ENCODE peak calls at places on chromosome 3, in seven cellular contexts. U, J, C, F, T, B and L are unnamed samples.

GRCh38 chr3:17443142-17443541 is 299.3 kb downstream of the TBC1D5 start:
- DNase-seq in C (no peak), F (no peak), T (no peak), B (no peak), U (no peak), J (no peak), L (no peak)

GRCh38 chr3:30355622-30356021 is 250.8 kb upstream of the TGFBR2 start:
- DNase-seq in T (peak), B (no peak), J (no peak), U (no peak), C (no peak), F (no peak), L (no peak)

GRCh38 chr3:185630182-185630622 is 44.1 kb downstream of the SENP2 start:
- DNase-seq in U (no peak), T (no peak), F (no peak), B (no peak), J (peak), C (no peak), L (no peak)

GRCh38 chr3:144968951-144969350 is 997.3 kb downstream of the DIPK2A start:
- DNase-seq in J (no peak), F (no peak), U (no peak), C (no peak), B (no peak), T (no peak), L (no peak)

GRCh38 chr3:73226026-73226425 is 164.6 kb downstream of the EBLN2 start:
- DNase-seq in U (no peak), F (no peak), J (no peak), B (no peak), C (no peak), T (no peak), L (no peak)

GRCh38 chr3:141275032-141275422 is 43.4 kb downstream of the PXYLP1 start:
- DNase-seq in U (no peak), B (no peak), C (no peak), T (no peak), J (peak), F (no peak), L (no peak)

GRCh38 chr3:10354373-10355015 is 33.6 kb upstream of the SEC13 start:
- DNase-seq in B (no peak), T (no peak), J (no peak), C (no peak), U (no peak), F (no peak), L (no peak)

GRCh38 chr3:171991166-171991565 is 48.2 kb upstream of the FNDC3B start:
- DNase-seq in F (no peak), U (no peak), C (no peak), J (no peak), T (no peak), B (no peak), L (no peak)

GRCh38 chr3:126102011-126102410 is 18.1 kb upstream of the SLC41A3 start:
- DNase-seq in F (no peak), C (no peak), J (no peak), B (no peak), U (no peak), T (no peak), L (peak)

GRCh38 chr3:42028474-42028873 is 62.7 kb upstream of the TRAK1 start:
- DNase-seq in J (no peak), T (no peak), F (no peak), U (no peak), C (no peak), B (no peak), L (no peak)

GRCh38 chr3:95333826-95334225 is 1271.0 kb downstream of the NSUN3 start:
- DNase-seq in F (no peak), T (no peak), C (no peak), B (no peak), J (peak), U (no peak), L (no peak)

GRCh38 chr3:94704467-94704866 is 641.6 kb downstream of the NSUN3 start:
- DNase-seq in C (no peak), U (no peak), J (no peak), T (no peak), B (no peak), F (no peak), L (no peak)

GRCh38 chr3:18234717-18235335 is 190.3 kb downstream of the SATB1 start:
- DNase-seq in C (no peak), F (no peak), U (no peak), B (no peak), J (peak), T (no peak), L (no peak)

GRCh38 chr3:30984855-30985793 is 90.7 kb upstream of the GADL1 start:
- DNase-seq in T (no peak), B (no peak), F (no peak), U (no peak), J (peak), C (no peak), L (no peak)

GRCh38 chr3:190053919-190054672 is 66.6 kb downstream of the P3H2 start:
- DNase-seq in J (peak), U (no peak), F (no peak), C (no peak), B (no peak), T (no peak), L (no peak)
- TF ChIP-seq CTCF in J (no peak), U (no peak), F (no peak), C (no peak), B (no peak), T (peak), L (no peak)

GRCh38 chr3:46542344-46542743 is 23.8 kb downstream of the LRRC2 start:
- DNase-seq in C (no peak), U (no peak), T (no peak), J (peak), B (no peak), F (no peak), L (no peak)
- TF ChIP-seq CTCF in C (no peak), U (no peak), T (no peak), J (no peak), B (no peak), F (no peak), L (no peak)

GRCh38 chr3:39181408-39182335 is 10.7 kb downstream of the XIRP1 start:
- DNase-seq in C (no peak), B (no peak), U (no peak), T (no peak), F (no peak), J (peak), L (no peak)

GRCh38 chr3:39178553-39178952 is 13.8 kb downstream of the XIRP1 start:
- DNase-seq in B (no peak), T (no peak), C (no peak), U (no peak), F (no peak), J (no peak), L (no peak)

GRCh38 chr3:39180183-39180545 is 12.2 kb downstream of the XIRP1 start:
- DNase-seq in C (no peak), B (no peak), T (no peak), F (no peak), U (no peak), J (no peak), L (no peak)

GRCh38 chr3:39183231-39184080 is 8.9 kb downstream of the XIRP1 start:
- DNase-seq in T (no peak), B (no peak), C (no peak), F (no peak), U (no peak), J (no peak), L (no peak)

DNA sequence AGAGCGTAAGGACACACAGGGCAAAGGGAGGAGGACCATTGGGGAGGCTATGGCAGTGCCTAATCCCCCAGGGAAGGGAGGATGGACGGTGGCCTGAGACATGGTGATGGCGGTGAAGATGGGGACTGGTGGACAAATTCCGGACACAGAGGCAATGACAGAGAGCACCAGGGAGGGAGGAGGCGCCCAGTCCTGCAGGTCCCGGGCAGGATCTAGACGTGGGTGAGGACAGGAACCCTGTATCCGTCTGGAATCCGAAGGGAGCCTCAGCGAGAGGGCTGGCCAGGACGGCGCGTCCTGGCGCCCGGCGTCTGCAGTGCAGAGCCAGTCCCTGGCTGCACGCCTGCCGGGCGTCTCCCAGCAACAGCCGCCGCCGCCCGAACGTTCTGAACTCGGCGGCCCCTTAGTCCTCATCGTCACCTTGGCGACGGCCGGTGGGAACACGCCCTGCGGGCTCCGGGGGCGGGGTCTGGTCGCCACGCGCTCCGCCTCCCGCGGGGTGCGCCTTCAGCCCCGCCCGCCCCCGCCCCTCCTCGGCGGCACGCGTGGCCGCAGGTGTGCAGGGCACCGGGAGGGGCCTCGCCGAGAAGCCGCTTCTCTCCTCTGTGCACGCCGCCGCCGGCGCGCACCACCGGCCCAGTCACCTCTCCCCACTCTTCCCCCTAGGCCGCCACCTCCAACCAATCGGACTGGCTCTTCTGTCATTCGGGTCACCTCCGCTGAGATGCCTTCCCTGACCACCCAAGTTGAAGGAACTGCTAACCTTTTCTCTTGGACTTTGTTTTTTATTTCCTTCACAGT is 11.6 kb downstream of the XIRP1 start:
- DNase-seq in T (no peak), F (peak), B (peak), J (peak), C (peak), U (peak), L (peak)
- TF ChIP-seq CTCF in T (peak), F (no peak), B (no peak), J (no peak), C (no peak), U (no peak), L (no peak)

GRCh38 chr3:160686955-160687535 is 10.1 kb downstream of the ARL14 start:
- DNase-seq in F (no peak), B (no peak), T (no peak), C (no peak), U (no peak), J (peak), L (no peak)
- TF ChIP-seq CTCF in F (peak), B (peak), T (peak), C (peak), U (no peak), J (peak), L (peak)

DNA sequence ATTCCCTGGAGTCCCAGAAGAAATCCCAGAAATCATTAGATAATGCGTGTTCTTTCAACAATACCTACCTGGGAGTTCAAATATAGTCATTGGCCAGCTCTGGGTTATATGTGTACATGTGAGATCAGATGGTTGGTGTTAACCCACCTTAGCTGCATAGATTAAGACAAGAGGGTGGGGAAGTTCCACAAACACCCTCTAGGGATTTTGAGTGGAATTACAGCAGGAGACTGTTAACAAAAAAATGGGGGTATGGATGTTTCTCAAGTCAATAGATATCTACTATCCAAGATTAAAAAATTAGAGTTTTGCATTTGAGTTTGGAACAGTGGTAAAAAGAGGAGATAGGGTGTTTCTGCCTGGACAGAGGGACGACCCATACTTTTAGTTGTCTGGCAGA is 282.5 kb upstream of the CNTN3 start:
- DNase-seq in T (no peak), U (no peak), B (no peak), J (no peak), C (no peak), F (no peak), L (no peak)
- TF ChIP-seq CTCF in T (peak), U (peak), B (no peak), J (peak), C (peak), F (peak), L (no peak)

GRCh38 chr3:175951047-175951694 is 1092.0 kb downstream of the NAALADL2 start:
- DNase-seq in F (no peak), U (no peak), C (no peak), B (no peak), T (peak), J (peak), L (no peak)

GRCh38 chr3:175957427-175957826 is 1098.3 kb downstream of the NAALADL2 start:
- DNase-seq in B (no peak), U (no peak), F (no peak), C (no peak), J (no peak), T (no peak), L (no peak)

DNA sequence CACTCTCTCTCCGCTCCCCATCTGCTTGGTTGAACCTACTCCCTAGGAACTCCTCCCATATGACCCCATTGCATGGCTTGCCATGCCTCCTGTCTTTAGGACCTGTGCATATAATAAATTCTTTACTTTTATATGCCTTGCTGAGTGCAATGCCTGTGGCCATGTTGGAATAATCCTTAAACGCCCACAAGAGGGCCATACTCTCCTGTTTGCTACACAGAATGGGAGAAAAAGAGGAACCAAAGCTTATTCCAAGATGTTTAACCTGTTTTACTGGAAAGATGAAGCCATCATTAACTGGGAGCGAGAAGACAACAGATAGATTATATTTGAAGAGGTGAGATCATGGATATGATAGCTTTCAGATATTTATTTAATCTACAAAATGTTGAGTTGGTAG is 1097.8 kb downstream of the NAALADL2 start:
- DNase-seq in J (peak), T (peak), U (no peak), B (no peak), F (no peak), C (no peak), L (no peak)
- TF ChIP-seq CTCF in J (peak), T (peak), U (no peak), B (no peak), F (peak), C (no peak), L (no peak)

DNA sequence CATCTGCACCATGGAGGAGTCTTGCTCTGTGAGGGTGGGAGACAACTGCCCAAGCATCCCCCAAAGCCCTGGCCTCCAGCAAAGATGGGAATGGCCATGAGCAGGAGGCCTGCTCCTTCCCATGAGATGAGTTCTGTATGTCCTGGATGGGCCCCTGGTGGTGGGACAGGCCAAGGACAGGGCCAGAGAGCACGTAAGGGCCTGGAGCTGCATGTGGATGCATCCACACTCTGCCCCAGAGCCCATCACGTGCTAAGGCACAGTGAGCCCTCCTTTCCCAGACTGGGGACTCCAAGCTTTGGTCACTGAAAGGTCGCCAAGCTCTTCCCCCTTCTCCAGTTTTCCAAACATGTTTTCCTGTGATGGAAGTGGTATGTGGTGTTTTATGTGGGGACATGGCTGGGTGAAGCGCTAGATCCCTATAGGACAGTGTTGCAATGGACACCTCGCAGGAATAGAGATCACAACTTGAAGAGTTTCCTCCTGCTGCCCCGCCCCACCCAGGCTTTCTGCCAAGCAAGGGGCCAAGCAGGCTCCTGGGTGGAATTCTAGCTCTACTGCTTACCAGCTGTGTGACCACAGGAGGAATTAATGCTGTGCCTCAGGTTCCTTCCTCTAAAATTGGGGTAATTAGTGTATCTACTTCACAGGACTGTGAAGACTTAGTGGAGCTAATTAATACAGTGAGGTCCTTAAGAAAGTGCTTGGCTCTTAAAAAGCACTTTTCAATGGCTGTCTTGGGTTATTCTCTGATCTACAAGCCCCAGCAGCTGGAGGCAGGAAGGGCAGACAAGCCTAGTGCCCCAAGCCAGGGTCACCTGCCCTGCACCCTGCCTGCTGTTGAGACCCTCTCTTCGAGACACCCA is 106.4 kb upstream of the RPL32 start:
- DNase-seq in T (no peak), F (no peak), U (no peak), B (no peak), J (peak), C (no peak), L (no peak)
- TF ChIP-seq CTCF in T (peak), F (peak), U (no peak), B (no peak), J (no peak), C (no peak), L (no peak)

DNA sequence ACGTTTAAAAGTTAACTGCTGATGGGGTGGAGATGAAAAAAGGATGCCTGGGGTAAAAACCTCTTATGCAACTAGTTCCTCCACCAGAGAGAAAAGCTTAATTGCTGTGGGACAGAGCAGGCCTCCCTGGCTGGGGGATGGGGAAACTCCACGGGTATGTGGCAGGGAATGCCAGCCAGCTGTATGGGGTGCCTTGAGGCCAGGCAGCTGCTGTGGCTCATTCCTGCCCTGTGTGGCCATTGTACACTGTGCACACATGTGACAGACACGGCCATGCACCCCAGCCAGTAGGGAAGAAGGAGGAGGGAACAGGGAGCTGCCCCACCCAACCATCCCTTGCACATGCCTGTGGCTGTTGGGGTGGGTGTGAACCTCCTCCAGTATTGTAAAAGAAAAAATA is 481.2 kb upstream of the LMCD1 start:
- DNase-seq in C (no peak), U (no peak), J (no peak), F (no peak), T (no peak), B (no peak), L (no peak)
- TF ChIP-seq CTCF in C (no peak), U (no peak), J (no peak), F (no peak), T (no peak), B (no peak), L (no peak)